ENCODE peak calls at places on chromosomes 5 and 9, in nine cellular contexts. U is heart left ventricle, P is progenitor cell of endocrine pancreas, S is left ventricle myocardium inferior, K is lower leg skin, M is right atrium auricular region, R is WTC11, D is MM.1S, Z is upper lobe of right lung. H is an unnamed sample.

GRCh38 chr9:71719585-71719984 is 48.7 kb downstream of the CEMIP2 start:
- DNase-seq in U (no peak), P (no peak), S (no peak), K (no peak), M (no peak), R (no peak), D (no peak), Z (no peak), H (no peak)

GRCh38 chr5:157575096-157575872 is at the start of gene ADAM19:
- DNase-seq in U (peak; percentile 57), P (peak; percentile 55), S (peak; percentile 57), K (peak; percentile 88), M (no peak), R (peak; percentile 73), D (no peak), Z (peak; percentile 71), H (peak; percentile 52)

GRCh38 chr5:10792336-10792735 is 31.3 kb upstream of the DAP start:
- DNase-seq in U (no peak), P (no peak), S (no peak), K (no peak), M (no peak), R (no peak), D (no peak), Z (no peak), H (no peak)

GRCh38 chr5:170491479-170491878 is 12.3 kb upstream of the KCNIP1 start:
- DNase-seq in U (no peak), P (no peak), S (no peak), K (no peak), M (no peak), R (no peak), D (no peak), Z (no peak), H (no peak)

GRCh38 chr5:39093351-39093749 is 19.2 kb upstream of the RICTOR start:
- DNase-seq in U (no peak), P (no peak), S (no peak), K (no peak), M (no peak), R (no peak), D (no peak), Z (no peak), H (no peak)

GRCh38 chr5:41433552-41434181 is 76.7 kb downstream of the PLCXD3 start:
- DNase-seq in U (no peak), P (no peak), S (no peak), K (no peak), M (no peak), R (peak; percentile 23), D (no peak), Z (no peak), H (no peak)

GRCh38 chr5:141815051-141815795 is 63.0 kb downstream of the PCDH1 start:
- DNase-seq in U (no peak), P (no peak), S (no peak), K (no peak), M (no peak), R (no peak), D (no peak), Z (no peak), H (no peak)

GRCh38 chr5:167835146-167835545 is 456.3 kb upstream of the WWC1 start:
- DNase-seq in U (no peak), P (no peak), S (no peak), K (no peak), M (no peak), R (no peak), D (no peak), Z (no peak), H (no peak)

GRCh38 chr9:137550241-137550621 is at the start of gene PNPLA7:
- DNase-seq in U (peak; percentile 90), P (peak; percentile 45), S (peak; percentile 91), K (peak; percentile 97), M (peak; percentile 89), R (peak; percentile 80), D (peak; percentile 70), Z (peak; percentile 93), H (peak; percentile 53)

GRCh38 chr5:173279166-173279565 is 44.2 kb upstream of the NKX2-5 start:
- DNase-seq in U (no peak), P (no peak), S (no peak), K (no peak), M (no peak), R (no peak), D (no peak), Z (no peak), H (no peak)

GRCh38 chr9:27654629-27655285 is 81.5 kb upstream of the C9orf72 start:
- DNase-seq in U (no peak), P (no peak), S (no peak), K (no peak), M (no peak), R (no peak), D (no peak), Z (no peak), H (no peak)

GRCh38 chr9:131668439-131669233 is 71.2 kb downstream of the RAPGEF1 start:
- DNase-seq in U (peak; percentile 47), P (no peak), S (no peak), K (no peak), M (no peak), R (no peak), D (no peak), Z (peak; percentile 69), H (no peak)

GRCh38 chr9:110687497-110687896 is 18.9 kb downstream of the MUSK start:
- DNase-seq in U (no peak), P (no peak), S (no peak), K (no peak), M (no peak), R (no peak), D (no peak), Z (no peak), H (no peak)

GRCh38 chr5:101976933-101977332 is 319.2 kb downstream of the SLCO4C1 start:
- DNase-seq in U (no peak), P (no peak), S (no peak), K (no peak), M (no peak), R (no peak), D (no peak), Z (no peak), H (no peak)

DNA sequence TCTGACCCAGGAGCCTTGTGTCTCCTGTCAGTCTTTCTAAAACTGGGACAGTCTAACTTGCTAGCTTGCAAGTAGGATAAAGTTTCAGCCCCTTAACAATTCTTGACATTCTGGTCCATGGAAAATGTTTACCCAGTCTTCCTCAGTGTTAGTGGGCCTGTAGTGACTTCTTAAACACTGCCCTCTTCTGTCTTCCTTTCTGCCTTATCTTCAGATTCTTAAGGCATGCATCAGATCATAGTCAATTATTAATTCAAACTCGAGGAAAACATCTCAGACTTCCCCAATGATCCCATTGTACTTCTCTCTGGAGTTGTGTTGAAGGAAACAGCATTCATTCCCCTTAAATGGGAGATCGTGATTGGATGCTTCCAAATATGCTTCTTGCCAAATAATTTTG is 1199.8 kb downstream of the DTWD2 start:
- DNase-seq in U (no peak), P (no peak), S (no peak), K (no peak), M (no peak), R (no peak), D (no peak), Z (no peak), H (no peak)
- TF ChIP-seq CTCF in U (no peak), P (no peak), S (no peak), K (no peak), M (no peak), R (no peak), D (no peak), Z (no peak), H (no peak)

GRCh38 chr5:90390326-90390725 is 19.2 kb downstream of the CETN3 start:
- DNase-seq in U (no peak), P (no peak), S (no peak), K (no peak), M (no peak), R (no peak), D (no peak), Z (no peak), H (no peak)

GRCh38 chr5:90387508-90387907 is 22.0 kb downstream of the CETN3 start:
- DNase-seq in U (no peak), P (no peak), S (no peak), K (no peak), M (no peak), R (no peak), D (no peak), Z (no peak), H (no peak)

GRCh38 chr5:90384389-90384788 is 25.2 kb downstream of the CETN3 start:
- DNase-seq in U (no peak), P (no peak), S (no peak), K (no peak), M (no peak), R (no peak), D (no peak), Z (no peak), H (no peak)

GRCh38 chr5:90383903-90384302 is 25.7 kb downstream of the CETN3 start:
- DNase-seq in U (no peak), P (no peak), S (no peak), K (no peak), M (no peak), R (no peak), D (no peak), Z (no peak), H (no peak)

DNA sequence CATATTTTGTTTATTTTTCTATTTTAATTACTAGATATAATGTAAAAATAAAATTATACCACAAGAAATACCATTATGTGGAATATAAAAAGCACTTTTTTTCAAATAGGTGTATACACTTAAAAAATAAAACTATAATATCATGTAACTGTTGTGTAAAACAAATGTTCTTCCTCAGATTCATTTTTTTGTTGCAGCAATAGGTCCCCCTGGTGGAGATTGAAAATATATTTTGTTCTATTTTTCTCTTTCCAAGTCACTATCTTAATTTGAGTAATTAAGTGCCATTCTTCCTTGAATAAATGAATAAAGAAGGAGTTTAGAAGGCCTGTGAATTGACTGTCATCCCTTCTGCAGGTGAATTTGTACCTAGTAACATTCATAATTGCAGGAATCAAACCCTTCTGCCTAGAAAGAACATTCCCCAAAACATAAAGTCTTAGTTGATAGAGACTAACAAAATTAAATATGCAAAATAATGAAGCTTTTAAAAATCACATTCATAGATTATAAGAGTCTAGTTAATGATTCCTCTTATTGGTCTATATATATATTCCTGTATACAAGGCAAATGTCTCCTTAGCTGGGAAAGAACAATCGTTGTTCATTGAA is 23.4 kb downstream of the CETN3 start:
- DNase-seq in U (no peak), P (no peak), S (no peak), K (no peak), M (no peak), R (no peak), D (peak; percentile 28), Z (no peak), H (no peak)
- TF ChIP-seq CTCF in U (peak; percentile 63), P (peak; percentile 79), S (peak; percentile 53), K (no peak), M (peak; percentile 65), R (peak; percentile 39), D (peak; percentile 45), Z (peak; percentile 60), H (peak; percentile 83)

GRCh38 chr5:4015709-4016108 is 420.1 kb downstream of the IRX1 start:
- DNase-seq in U (no peak), P (no peak), S (no peak), K (no peak), M (no peak), R (no peak), D (peak; percentile 90), Z (no peak), H (no peak)
- TF ChIP-seq CTCF in U (no peak), P (no peak), S (no peak), K (no peak), M (no peak), R (no peak), D (no peak), Z (no peak), H (no peak)

DNA sequence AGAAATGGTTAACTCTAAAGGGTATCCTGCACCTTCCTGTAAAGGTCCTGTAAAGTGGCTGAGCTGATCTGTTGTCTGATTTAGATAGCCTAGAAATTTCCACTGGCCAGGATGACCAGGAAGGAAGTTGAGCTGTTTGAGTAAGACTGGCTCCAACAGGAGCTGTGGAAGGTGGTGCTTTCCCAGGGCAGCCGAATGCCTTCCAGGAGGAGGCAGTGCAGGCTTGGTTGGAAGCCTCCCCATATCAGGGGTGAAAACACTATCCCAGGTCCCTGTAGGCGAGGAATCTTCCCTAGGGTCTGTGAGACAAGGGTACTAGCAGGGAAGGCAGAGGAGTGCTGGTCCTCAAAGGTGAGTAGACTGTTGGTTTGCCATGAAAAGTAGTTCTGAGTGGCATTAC is 98.4 kb downstream of the LIX1 start:
- DNase-seq in U (peak; percentile 42), P (no peak), S (peak; percentile 17), K (no peak), M (no peak), R (peak; percentile 76), D (no peak), Z (no peak), H (no peak)
- TF ChIP-seq CTCF in U (peak; percentile 62), P (peak; percentile 16), S (peak; percentile 67), K (no peak), M (peak; percentile 68), R (peak; percentile 30), D (no peak), Z (peak; percentile 24), H (no peak)

H was measured in mesothelial cell of epicardium.